ENCODE peak calls at places on chromosomes 6 and 20, in eight cellular contexts. One of them, this sample, is unnamed.

GRCh38 chr20:3172933-3173581 is at the start of gene LZTS3:
- DNase-seq in pancreas: peak; percentile 78
- DNase-seq in fibroblast of the aortic adventitia: peak; percentile 22
- DNase-seq in astrocyte: peak; percentile 25
- DNase-seq in right atrium auricular region: peak; percentile 73
- DNase-seq in cardiac muscle cell: peak; percentile 57
- DNase-seq in colonic mucosa: peak; percentile 70
- DNase-seq in Panc1: no peak
- DNase-seq in this sample: peak; percentile 38

GRCh38 chr6:34132486-34133185 is 13.3 kb downstream of the GRM4 start:
- DNase-seq in pancreas: no peak
- DNase-seq in fibroblast of the aortic adventitia: peak; percentile 23
- DNase-seq in astrocyte: peak; percentile 10
- DNase-seq in right atrium auricular region: no peak
- DNase-seq in cardiac muscle cell: peak; percentile 45
- DNase-seq in colonic mucosa: no peak
- DNase-seq in Panc1: no peak
- DNase-seq in this sample: peak; percentile 23

GRCh38 chr6:142845143-142845571 is 99.8 kb downstream of the HIVEP2 start:
- DNase-seq in pancreas: no peak
- DNase-seq in fibroblast of the aortic adventitia: peak; percentile 12
- DNase-seq in astrocyte: peak; percentile 40
- DNase-seq in right atrium auricular region: no peak
- DNase-seq in cardiac muscle cell: no peak
- DNase-seq in colonic mucosa: no peak
- DNase-seq in Panc1: no peak
- DNase-seq in this sample: peak; percentile 42

GRCh38 chr20:20295621-20296498 is 72.0 kb upstream of the INSM1 start:
- DNase-seq in pancreas: no peak
- DNase-seq in fibroblast of the aortic adventitia: no peak
- DNase-seq in astrocyte: no peak
- DNase-seq in right atrium auricular region: no peak
- DNase-seq in cardiac muscle cell: no peak
- DNase-seq in colonic mucosa: no peak
- DNase-seq in Panc1: no peak
- DNase-seq in this sample: no peak

GRCh38 chr6:3334579-3334978 is 75.8 kb downstream of the PSMG4 start:
- DNase-seq in pancreas: peak; percentile 95
- DNase-seq in fibroblast of the aortic adventitia: no peak
- DNase-seq in astrocyte: no peak
- DNase-seq in right atrium auricular region: no peak
- DNase-seq in cardiac muscle cell: no peak
- DNase-seq in colonic mucosa: peak; percentile 75
- DNase-seq in Panc1: no peak
- DNase-seq in this sample: no peak

GRCh38 chr6:11710221-11710836 is 68.3 kb downstream of the ADTRP start:
- DNase-seq in pancreas: no peak
- DNase-seq in fibroblast of the aortic adventitia: no peak
- DNase-seq in astrocyte: no peak
- DNase-seq in right atrium auricular region: no peak
- DNase-seq in cardiac muscle cell: no peak
- DNase-seq in colonic mucosa: no peak
- DNase-seq in Panc1: no peak
- DNase-seq in this sample: no peak

GRCh38 chr6:117616971-117617765 is 14.9 kb upstream of the GOPC start:
- DNase-seq in pancreas: no peak
- DNase-seq in fibroblast of the aortic adventitia: no peak
- DNase-seq in astrocyte: no peak
- DNase-seq in right atrium auricular region: no peak
- DNase-seq in cardiac muscle cell: no peak
- DNase-seq in colonic mucosa: no peak
- DNase-seq in Panc1: no peak
- DNase-seq in this sample: no peak

GRCh38 chr6:107186047-107186446 is 70.7 kb upstream of the BEND3 start:
- DNase-seq in pancreas: no peak
- DNase-seq in fibroblast of the aortic adventitia: no peak
- DNase-seq in astrocyte: no peak
- DNase-seq in right atrium auricular region: no peak
- DNase-seq in cardiac muscle cell: no peak
- DNase-seq in colonic mucosa: no peak
- DNase-seq in Panc1: no peak
- DNase-seq in this sample: no peak

GRCh38 chr6:170174771-170175643 is 115.9 kb downstream of the DLL1 start:
- DNase-seq in pancreas: no peak
- DNase-seq in fibroblast of the aortic adventitia: no peak
- DNase-seq in astrocyte: no peak
- DNase-seq in right atrium auricular region: no peak
- DNase-seq in cardiac muscle cell: no peak
- DNase-seq in colonic mucosa: peak; percentile 15
- DNase-seq in Panc1: no peak
- DNase-seq in this sample: no peak

GRCh38 chr6:154814063-154814462 is 80.8 kb downstream of the SCAF8 start:
- DNase-seq in pancreas: no peak
- DNase-seq in fibroblast of the aortic adventitia: no peak
- DNase-seq in astrocyte: no peak
- DNase-seq in right atrium auricular region: no peak
- DNase-seq in cardiac muscle cell: no peak
- DNase-seq in colonic mucosa: no peak
- DNase-seq in Panc1: no peak
- DNase-seq in this sample: no peak

GRCh38 chr6:25494469-25494868 is 157.5 kb upstream of the SCGN start:
- DNase-seq in pancreas: no peak
- DNase-seq in fibroblast of the aortic adventitia: no peak
- DNase-seq in astrocyte: no peak
- DNase-seq in right atrium auricular region: no peak
- DNase-seq in cardiac muscle cell: no peak
- DNase-seq in colonic mucosa: no peak
- DNase-seq in Panc1: no peak
- DNase-seq in this sample: no peak

GRCh38 chr20:9043364-9043763 is 25.5 kb upstream of the PLCB4 start:
- DNase-seq in pancreas: no peak
- DNase-seq in fibroblast of the aortic adventitia: no peak
- DNase-seq in astrocyte: no peak
- DNase-seq in right atrium auricular region: no peak
- DNase-seq in cardiac muscle cell: no peak
- DNase-seq in colonic mucosa: no peak
- DNase-seq in Panc1: no peak
- DNase-seq in this sample: no peak

GRCh38 chr6:36590237-36590636 is 3.9 kb upstream of the SRSF3 start:
- DNase-seq in pancreas: no peak
- DNase-seq in fibroblast of the aortic adventitia: peak; percentile 77
- DNase-seq in astrocyte: peak; percentile 86
- DNase-seq in right atrium auricular region: no peak
- DNase-seq in cardiac muscle cell: peak; percentile 83
- DNase-seq in colonic mucosa: no peak
- DNase-seq in Panc1: no peak
- DNase-seq in this sample: peak; percentile 76

GRCh38 chr20:7015257-7015656 is 247.8 kb downstream of the BMP2 start:
- DNase-seq in pancreas: no peak
- DNase-seq in fibroblast of the aortic adventitia: no peak
- DNase-seq in astrocyte: no peak
- DNase-seq in right atrium auricular region: no peak
- DNase-seq in cardiac muscle cell: no peak
- DNase-seq in colonic mucosa: no peak
- DNase-seq in Panc1: no peak
- DNase-seq in this sample: no peak

GRCh38 chr20:33986560-33987216 is 7.0 kb upstream of the RALY start:
- DNase-seq in pancreas: no peak
- DNase-seq in fibroblast of the aortic adventitia: no peak
- DNase-seq in astrocyte: no peak
- DNase-seq in right atrium auricular region: no peak
- DNase-seq in cardiac muscle cell: no peak
- DNase-seq in colonic mucosa: no peak
- DNase-seq in Panc1: no peak
- DNase-seq in this sample: no peak

GRCh38 chr6:75486850-75487568 is 6.6 kb downstream of the FILIP1 start:
- DNase-seq in pancreas: no peak
- DNase-seq in fibroblast of the aortic adventitia: no peak
- DNase-seq in astrocyte: no peak
- DNase-seq in right atrium auricular region: no peak
- DNase-seq in cardiac muscle cell: no peak
- DNase-seq in colonic mucosa: no peak
- DNase-seq in Panc1: no peak
- DNase-seq in this sample: no peak

GRCh38 chr6:75488026-75488425 is 5.6 kb downstream of the FILIP1 start:
- DNase-seq in pancreas: no peak
- DNase-seq in fibroblast of the aortic adventitia: peak; percentile 89
- DNase-seq in astrocyte: no peak
- DNase-seq in right atrium auricular region: no peak
- DNase-seq in cardiac muscle cell: peak; percentile 88
- DNase-seq in colonic mucosa: no peak
- DNase-seq in Panc1: no peak
- DNase-seq in this sample: no peak

GRCh38 chr6:75491302-75491701 is 2.3 kb downstream of the FILIP1 start:
- DNase-seq in pancreas: no peak
- DNase-seq in fibroblast of the aortic adventitia: no peak
- DNase-seq in astrocyte: no peak
- DNase-seq in right atrium auricular region: no peak
- DNase-seq in cardiac muscle cell: no peak
- DNase-seq in colonic mucosa: no peak
- DNase-seq in Panc1: no peak
- DNase-seq in this sample: no peak

GRCh38 chr6:75492769-75493168 is 831 bp downstream of the FILIP1 start:
- DNase-seq in pancreas: no peak
- DNase-seq in fibroblast of the aortic adventitia: no peak
- DNase-seq in astrocyte: no peak
- DNase-seq in right atrium auricular region: no peak
- DNase-seq in cardiac muscle cell: no peak
- DNase-seq in colonic mucosa: no peak
- DNase-seq in Panc1: no peak
- DNase-seq in this sample: no peak

DNA sequence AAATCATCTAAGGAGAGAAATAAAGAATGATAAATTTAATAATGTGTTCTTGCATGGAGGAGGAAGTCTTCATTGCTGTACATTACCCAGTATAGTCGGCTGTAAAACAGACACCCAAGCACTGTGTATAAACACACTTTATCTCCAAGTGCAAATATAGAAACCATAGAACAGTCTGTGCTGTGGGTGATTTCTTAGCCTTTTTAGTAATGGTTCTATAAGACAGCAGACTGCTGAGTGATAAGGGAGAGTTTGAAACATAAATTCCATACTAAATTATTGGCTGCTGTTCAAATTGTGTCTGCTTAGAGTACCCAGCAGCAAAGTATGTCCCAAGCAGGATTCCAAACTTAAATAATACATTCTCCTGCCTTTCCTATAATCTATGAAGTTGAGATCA is 4.6 kb downstream of the FILIP1 start:
- DNase-seq in pancreas: no peak
- DNase-seq in fibroblast of the aortic adventitia: peak; percentile 33
- DNase-seq in astrocyte: no peak
- DNase-seq in right atrium auricular region: no peak
- DNase-seq in cardiac muscle cell: peak; percentile 71
- DNase-seq in colonic mucosa: no peak
- DNase-seq in Panc1: no peak
- DNase-seq in this sample: no peak
- H3K4me3 ChIP-seq in pancreas: no peak overlapping the region
- H3K4me3 ChIP-seq in fibroblast of the aortic adventitia: no peak overlapping the region
- H3K4me3 ChIP-seq in astrocyte: no peak overlapping the region
- H3K4me3 ChIP-seq in right atrium auricular region: peak overlapping the region; percentile 72
- H3K4me3 ChIP-seq in cardiac muscle cell: peak overlapping the region; percentile 64
- H3K4me3 ChIP-seq in colonic mucosa: no peak overlapping the region
- H3K4me3 ChIP-seq in Panc1: no peak overlapping the region
- H3K4me3 ChIP-seq in this sample: no peak overlapping the region

GRCh38 chr20:22815584-22815983 is 219.5 kb upstream of the SSTR4 start:
- DNase-seq in pancreas: no peak
- DNase-seq in fibroblast of the aortic adventitia: no peak
- DNase-seq in astrocyte: no peak
- DNase-seq in right atrium auricular region: no peak
- DNase-seq in cardiac muscle cell: no peak
- DNase-seq in colonic mucosa: no peak
- DNase-seq in Panc1: no peak
- DNase-seq in this sample: no peak
- TF ChIP-seq CTCF in pancreas: no peak
- TF ChIP-seq CTCF in fibroblast of the aortic adventitia: peak; percentile 28
- TF ChIP-seq CTCF in astrocyte: no peak
- TF ChIP-seq CTCF in right atrium auricular region: no peak
- TF ChIP-seq CTCF in cardiac muscle cell: peak; percentile 44
- TF ChIP-seq CTCF in colonic mucosa: no peak
- TF ChIP-seq CTCF in Panc1: no peak
- TF ChIP-seq CTCF in this sample: peak; percentile 5

DNA sequence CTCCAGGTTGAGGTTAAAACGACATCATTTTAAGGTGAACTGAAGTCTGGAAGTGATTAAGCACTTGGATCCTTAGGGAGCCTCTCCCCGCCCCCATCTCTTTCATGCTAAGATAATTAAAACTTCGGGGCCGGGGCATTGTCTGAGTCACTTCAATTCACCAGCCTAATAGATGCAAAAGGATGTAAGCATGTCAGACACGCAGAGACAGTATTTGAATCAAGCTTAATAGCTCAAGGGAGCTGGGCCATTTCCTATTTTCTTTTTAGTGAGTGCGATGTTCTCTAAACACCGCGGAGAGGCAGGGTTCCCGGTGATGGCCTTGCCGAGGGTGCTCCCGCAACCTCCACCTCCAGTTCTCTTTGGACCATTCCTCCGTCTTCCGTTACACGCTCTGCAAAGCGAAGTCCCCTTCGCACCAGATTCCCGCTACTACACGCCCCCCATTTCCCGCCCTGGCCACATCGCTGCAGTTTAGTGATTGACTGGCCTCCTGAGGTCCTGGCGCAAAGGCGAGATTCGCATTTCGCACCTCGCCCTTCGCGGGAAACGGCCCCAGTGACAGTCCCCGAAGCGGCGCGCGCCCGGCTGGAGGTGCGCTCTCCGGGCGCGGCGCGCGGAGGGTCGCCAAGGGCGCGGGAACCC is 516 bp upstream of the IRF4 start:
- DNase-seq in pancreas: no peak
- DNase-seq in fibroblast of the aortic adventitia: peak; percentile 21
- DNase-seq in astrocyte: no peak
- DNase-seq in right atrium auricular region: no peak
- DNase-seq in cardiac muscle cell: no peak
- DNase-seq in colonic mucosa: no peak
- DNase-seq in Panc1: no peak
- DNase-seq in this sample: no peak
- H3K4me3 ChIP-seq in pancreas: peak overlapping the region; percentile 43
- H3K4me3 ChIP-seq in fibroblast of the aortic adventitia: peak overlapping the region; percentile 40
- H3K4me3 ChIP-seq in astrocyte: no peak overlapping the region
- H3K4me3 ChIP-seq in right atrium auricular region: peak overlapping the region; percentile 25
- H3K4me3 ChIP-seq in cardiac muscle cell: peak overlapping the region; percentile 16
- H3K4me3 ChIP-seq in colonic mucosa: peak overlapping the region; percentile 37
- H3K4me3 ChIP-seq in Panc1: no peak overlapping the region
- H3K4me3 ChIP-seq in this sample: no peak overlapping the region

DNA sequence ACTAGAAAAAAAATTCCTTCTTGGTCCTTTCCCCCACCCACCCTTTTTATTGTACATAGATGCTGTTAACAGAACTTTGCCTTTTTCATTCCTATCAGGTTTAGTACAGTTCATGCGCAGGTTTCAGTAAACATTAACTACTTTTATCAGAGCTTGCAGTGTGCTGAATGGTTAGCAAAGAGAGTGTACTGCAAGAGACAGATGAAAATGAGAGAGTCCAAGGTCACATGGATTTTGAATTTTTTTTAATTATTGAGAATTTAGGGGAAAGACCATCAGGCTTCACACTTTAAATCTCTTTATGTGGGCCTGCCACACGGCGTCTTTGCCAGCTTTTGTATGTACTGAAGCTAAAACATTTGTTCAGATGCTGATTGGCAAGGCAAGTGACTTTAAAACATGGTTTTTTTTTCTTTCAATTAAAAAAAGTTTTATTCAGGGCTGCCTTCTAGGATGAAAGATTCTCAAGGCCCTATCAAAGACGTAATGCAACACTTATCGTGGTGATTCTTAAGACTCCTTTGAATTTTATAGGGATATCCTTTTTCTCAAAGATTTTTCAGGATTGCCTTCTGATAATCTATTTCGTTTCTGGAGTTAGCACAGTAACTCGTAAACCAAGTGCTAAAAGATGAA is 32.2 kb downstream of the RREB1 start:
- DNase-seq in pancreas: no peak
- DNase-seq in fibroblast of the aortic adventitia: no peak
- DNase-seq in astrocyte: no peak
- DNase-seq in right atrium auricular region: no peak
- DNase-seq in cardiac muscle cell: no peak
- DNase-seq in colonic mucosa: no peak
- DNase-seq in Panc1: no peak
- DNase-seq in this sample: no peak
- TF ChIP-seq CTCF in pancreas: no peak
- TF ChIP-seq CTCF in fibroblast of the aortic adventitia: no peak
- TF ChIP-seq CTCF in astrocyte: no peak
- TF ChIP-seq CTCF in right atrium auricular region: no peak
- TF ChIP-seq CTCF in cardiac muscle cell: no peak
- TF ChIP-seq CTCF in colonic mucosa: no peak
- TF ChIP-seq CTCF in Panc1: no peak
- TF ChIP-seq CTCF in this sample: no peak

This sample was measured in mammary epithelial cell.